ENCODE peak calls at places on chromosomes 2 and 18, in nine cellular contexts. I, U, B, Q, A, W, D, F and J are unnamed samples.
A peak's percentile ranks its signal among the peaks of the same experiment; 100 is the strongest.

GRCh38 chr2:9971105-9971818 is 19.8 kb downstream of the GRHL1 start:
- DNase-seq in I (no peak), U (no peak), B (peak; percentile 58), Q (peak; percentile 54), A (no peak), W (no peak), D (no peak), F (peak; percentile 80), J (no peak)

GRCh38 chr2:6911721-6912120 is 5.5 kb upstream of the RNF144A start:
- DNase-seq in I (no peak), U (no peak), B (no peak), Q (no peak), A (no peak), W (no peak), D (no peak), F (no peak), J (no peak)

GRCh38 chr18:32469190-32469611 is 1.5 kb downstream of the GAREM1 start:
- DNase-seq in I (no peak), U (peak; percentile 55), B (peak; percentile 36), Q (peak; percentile 23), A (no peak), W (no peak), D (no peak), F (peak; percentile 41), J (peak; percentile 65)

GRCh38 chr2:205806126-205806905 is 124.0 kb downstream of the NRP2 start:
- DNase-seq in I (no peak), U (no peak), B (no peak), Q (no peak), A (no peak), W (no peak), D (no peak), F (no peak), J (no peak)

GRCh38 chr2:30666307-30666874 is 140.9 kb downstream of the CAPN13 start:
- DNase-seq in I (peak; percentile 73), U (peak; percentile 82), B (peak; percentile 99), Q (peak; percentile 98), A (peak; percentile 44), W (no peak), D (no peak), F (peak; percentile 100), J (peak; percentile 33)

GRCh38 chr2:224210495-224211472 is 171.7 kb upstream of the SERPINE2 start:
- DNase-seq in I (peak; percentile 48), U (no peak), B (no peak), Q (no peak), A (no peak), W (no peak), D (no peak), F (no peak), J (peak; percentile 49)

GRCh38 chr2:173750332-173750731 is 214.8 kb downstream of the SP3 start:
- DNase-seq in I (no peak), U (no peak), B (peak; percentile 25), Q (no peak), A (no peak), W (peak; percentile 26), D (no peak), F (peak; percentile 16), J (peak; percentile 75)

GRCh38 chr2:56483081-56483480 is 299.3 kb downstream of the CCDC85A start:
- DNase-seq in I (no peak), U (no peak), B (no peak), Q (no peak), A (no peak), W (no peak), D (no peak), F (no peak), J (no peak)

GRCh38 chr2:8028981-8029380 is 652.9 kb upstream of the ID2 start:
- DNase-seq in I (no peak), U (no peak), B (no peak), Q (no peak), A (no peak), W (peak; percentile 80), D (no peak), F (no peak), J (no peak)

GRCh38 chr2:20052872-20053281 is 1.4 kb upstream of the LAPTM4A start:
- DNase-seq in I (peak; percentile 66), U (peak; percentile 9), B (peak; percentile 83), Q (peak; percentile 73), A (peak; percentile 40), W (peak; percentile 80), D (peak; percentile 27), F (peak; percentile 89), J (no peak)

GRCh38 chr2:97355176-97355575 is 234.5 kb downstream of the ANKRD36B start:
- DNase-seq in I (no peak), U (no peak), B (no peak), Q (no peak), A (no peak), W (no peak), D (no peak), F (no peak), J (no peak)

GRCh38 chr2:84741182-84741822 is 139.6 kb downstream of the TRABD2A start:
- DNase-seq in I (peak; percentile 78), U (peak; percentile 50), B (peak; percentile 43), Q (peak; percentile 61), A (peak; percentile 5), W (peak; percentile 52), D (no peak), F (peak; percentile 21), J (peak; percentile 88)

GRCh38 chr2:164920430-164920829 is 34.9 kb downstream of the SLC38A11 start:
- DNase-seq in I (no peak), U (no peak), B (peak; percentile 96), Q (peak; percentile 83), A (no peak), W (no peak), D (no peak), F (peak; percentile 93), J (no peak)

GRCh38 chr2:37523861-37524362 is 147.5 kb downstream of the CDC42EP3 start:
- DNase-seq in I (no peak), U (no peak), B (peak; percentile 82), Q (no peak), A (no peak), W (no peak), D (no peak), F (peak; percentile 88), J (no peak)

GRCh38 chr2:102615620-102616436 is 3.5 kb upstream of the SLC9A2 start:
- DNase-seq in I (peak; percentile 84), U (peak; percentile 53), B (peak; percentile 57), Q (peak; percentile 77), A (peak; percentile 29), W (peak; percentile 31), D (no peak), F (peak; percentile 60), J (peak; percentile 81)

GRCh38 chr2:121236101-121236640 is 48.8 kb downstream of the TFCP2L1 start:
- DNase-seq in I (no peak), U (no peak), B (no peak), Q (no peak), A (no peak), W (no peak), D (no peak), F (no peak), J (no peak)

GRCh38 chr18:63159590-63159989 is 160.0 kb downstream of the BCL2 start:
- DNase-seq in I (no peak), U (no peak), B (no peak), Q (no peak), A (no peak), W (no peak), D (no peak), F (no peak), J (no peak)
- H3K4me3 ChIP-seq in I (peak overlapping the region; percentile 33), U (no peak overlapping the region), B (no peak overlapping the region), Q (no peak overlapping the region), A (no peak overlapping the region), W (no peak overlapping the region), D (no peak overlapping the region), F (no peak overlapping the region), J (no peak overlapping the region)

DNA sequence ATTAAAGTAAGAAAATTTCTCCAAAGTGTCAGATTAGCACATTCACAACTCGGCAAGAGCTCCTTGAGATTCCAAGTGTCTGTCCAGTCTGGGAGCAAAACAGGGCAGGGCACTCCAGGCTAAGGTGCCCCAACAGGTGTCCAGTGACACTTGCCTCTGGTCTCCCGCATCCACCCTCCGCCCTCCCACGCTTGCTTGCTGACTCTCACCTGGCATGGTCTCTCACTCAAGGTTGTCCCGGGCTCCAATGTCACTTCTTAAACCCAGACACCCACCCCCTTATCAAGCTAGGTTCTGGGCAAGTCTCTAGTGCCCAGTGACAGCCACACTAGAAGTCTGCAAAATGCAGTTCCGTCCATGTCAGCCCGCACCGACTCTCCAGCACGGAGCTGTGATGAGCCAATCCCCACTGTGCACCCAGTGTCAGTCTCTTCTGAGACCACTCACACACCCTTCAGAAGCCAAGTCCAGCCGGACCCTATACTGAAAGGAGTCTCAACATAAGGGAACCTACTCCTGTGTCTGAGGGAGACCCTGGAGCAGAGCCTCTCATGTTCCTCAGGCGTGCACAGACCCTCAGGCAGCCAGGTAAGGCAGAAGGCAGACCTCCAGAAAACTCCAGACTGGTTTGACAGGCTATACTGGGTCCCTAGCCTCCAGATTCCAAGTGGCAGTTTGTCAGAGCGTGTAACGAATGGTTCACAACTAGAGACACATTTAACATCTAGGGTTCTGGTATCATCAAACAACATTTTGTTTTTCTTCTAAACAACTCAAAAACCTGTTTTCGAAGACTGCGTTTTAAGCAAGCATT is 45.6 kb downstream of the HDLBP start:
- DNase-seq in I (no peak), U (no peak), B (no peak), Q (no peak), A (no peak), W (no peak), D (no peak), F (no peak), J (no peak)
- H3K4me3 ChIP-seq in I (no peak overlapping the region), U (no peak overlapping the region), B (no peak overlapping the region), Q (no peak overlapping the region), A (no peak overlapping the region), W (no peak overlapping the region), D (peak overlapping the region; percentile 98), F (no peak overlapping the region), J (peak overlapping the region; percentile 84)

DNA sequence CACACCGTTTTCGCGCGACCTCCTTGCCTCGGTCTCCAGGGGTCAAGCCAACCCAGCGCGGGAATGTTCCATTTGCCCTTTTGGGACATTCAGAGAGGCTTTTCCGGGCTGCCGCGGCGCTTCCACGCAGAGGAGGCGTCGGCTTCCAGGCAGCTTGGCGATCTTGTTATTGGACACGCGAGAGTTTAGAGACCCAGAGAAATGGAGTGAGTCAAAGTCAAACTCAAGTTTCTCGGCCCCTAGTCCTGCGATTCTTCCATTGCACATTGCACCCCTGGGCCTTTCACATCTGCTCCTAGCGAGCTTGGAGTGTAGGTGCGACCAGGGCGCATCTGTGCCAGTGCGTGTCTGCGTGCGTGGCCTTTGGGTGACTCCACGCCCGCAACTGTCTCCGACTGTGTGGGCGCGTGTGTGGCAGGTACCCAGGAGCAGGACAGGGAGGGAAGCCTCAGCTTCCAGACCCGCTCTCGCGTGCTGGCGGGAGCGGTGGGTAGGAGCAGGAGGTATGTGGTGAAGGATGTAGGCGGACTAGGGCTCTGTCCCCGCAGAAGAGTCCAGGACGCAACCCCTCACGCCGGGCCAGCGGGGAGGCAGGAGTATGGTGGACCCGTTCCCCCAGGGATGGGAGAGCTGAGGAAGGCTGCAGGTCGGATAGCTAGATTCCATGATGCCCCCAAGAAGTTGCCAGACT is 13.5 kb downstream of the SIX3 start:
- DNase-seq in I (no peak), U (no peak), B (no peak), Q (no peak), A (no peak), W (no peak), D (no peak), F (no peak), J (no peak)
- H3K4me3 ChIP-seq in I (no peak overlapping the region), U (no peak overlapping the region), B (no peak overlapping the region), Q (peak overlapping the region; percentile 68), A (peak overlapping the region; percentile 59), W (peak overlapping the region; percentile 38), D (peak overlapping the region; percentile 60), F (peak overlapping the region; percentile 5), J (peak overlapping the region; percentile 74)

DNA sequence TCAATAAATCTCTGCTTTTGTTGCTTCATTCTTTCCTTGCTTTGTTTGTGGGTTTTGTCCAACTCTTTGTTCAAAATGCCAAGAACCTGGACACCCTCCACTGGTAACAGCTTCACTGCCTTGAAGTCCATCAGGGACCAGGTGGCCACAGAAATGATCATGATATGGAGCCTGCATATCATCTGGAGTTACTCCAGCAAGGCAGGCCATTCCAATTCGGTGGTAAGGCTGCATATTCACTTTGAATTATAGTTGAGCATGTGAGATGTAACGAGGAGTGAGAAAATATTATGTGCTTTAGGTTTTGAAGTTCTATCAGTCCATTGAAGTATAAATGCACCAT is 26.3 kb upstream of the SPATA3 start:
- DNase-seq in I (no peak), U (no peak), B (no peak), Q (no peak), A (no peak), W (no peak), D (no peak), F (no peak), J (no peak)
- H3K4me3 ChIP-seq in I (peak overlapping the region; percentile 64), U (no peak overlapping the region), B (peak overlapping the region; percentile 3), Q (no peak overlapping the region), A (no peak overlapping the region), W (no peak overlapping the region), D (no peak overlapping the region), F (no peak overlapping the region), J (no peak overlapping the region)